ENCODE peak calls at places on chromosomes 7 and 10, in eight cellular contexts. W is iris pigment epithelial cell; Y is keratinocyte; X is anterior cingulate cortex; B is PC-3; P is RPMI7951; R is HS-5; Z is stimulated activated CD4-positive, alpha-beta T cell treated with anti-CD3 and anti-CD28 coated beads, Interleukin-2, amount 100 ng/mL, for 48 hours. V is an unnamed sample.

GRCh38 chr7:155649588-155649987 is 5.1 kb downstream of the RBM33 start:
- DNase-seq in P (no peak), Y (no peak), R (no peak), B (no peak), W (no peak), Z (no peak), X (no peak), V (no peak)

GRCh38 chr7:2603388-2603965 is 28.3 kb upstream of the TTYH3 start:
- DNase-seq in Z (no peak), Y (no peak), W (no peak), R (no peak), X (no peak), B (no peak), P (no peak), V (no peak)

GRCh38 chr7:45653209-45653907 is 79.2 kb downstream of the ADCY1 start:
- DNase-seq in Z (no peak), B (no peak), P (no peak), Y (no peak), R (no peak), X (no peak), W (no peak), V (no peak)

GRCh38 chr7:30901856-30902255 is 9.8 kb upstream of the AQP1 start:
- DNase-seq in X (no peak), W (no peak), Y (no peak), B (no peak), P (no peak), Z (no peak), R (no peak), V (no peak)

GRCh38 chr7:6546852-6547251 is 4.4 kb downstream of the GRID2IP start:
- DNase-seq in B (peak), R (no peak), Z (no peak), P (no peak), Y (no peak), W (no peak), X (no peak), V (no peak)

GRCh38 chr10:60827791-60828488 is 49.7 kb downstream of the CDK1 start:
- DNase-seq in B (peak), R (peak), Y (no peak), Z (no peak), P (peak), W (peak), X (no peak), V (no peak)

GRCh38 chr10:98368644-98369043 is 46.3 kb downstream of the PYROXD2 start:
- DNase-seq in W (no peak), Z (no peak), P (no peak), X (no peak), B (no peak), R (no peak), Y (no peak), V (no peak)

GRCh38 chr10:56469482-56469881 is 108.4 kb upstream of the ZWINT start:
- DNase-seq in X (no peak), B (no peak), Z (no peak), R (no peak), P (no peak), Y (no peak), W (no peak), V (no peak)

GRCh38 chr10:99775850-99776249 is 6.6 kb upstream of the ABCC2 start:
- DNase-seq in Y (peak), P (peak), Z (no peak), X (no peak), W (peak), B (peak), R (peak), V (no peak)

GRCh38 chr7:100022621-100023020 is 7.2 kb downstream of the ZKSCAN1 start:
- DNase-seq in B (peak), Y (no peak), W (no peak), X (no peak), P (no peak), R (no peak), Z (no peak), V (no peak)

GRCh38 chr7:121276276-121276675 is 52.5 kb upstream of the WNT16 start:
- DNase-seq in Z (no peak), Y (no peak), P (no peak), W (peak), B (no peak), X (no peak), R (no peak), V (no peak)

GRCh38 chr7:7257899-7258692 is 75.8 kb downstream of the C1GALT1 start:
- DNase-seq in X (no peak), B (peak), Z (no peak), R (no peak), P (no peak), Y (no peak), W (peak), V (no peak)

GRCh38 chr10:106175760-106176377 is 988.6 kb downstream of the SORCS1 start:
- DNase-seq in W (peak), R (peak), X (no peak), B (peak), Y (no peak), P (no peak), Z (no peak), V (no peak)

GRCh38 chr10:26269754-26270153 is 53.2 kb downstream of the GAD2 start:
- DNase-seq in B (peak), Y (no peak), R (peak), W (peak), Z (no peak), X (no peak), P (peak), V (no peak)

GRCh38 chr7:108515013-108515412 is 10.9 kb downstream of the PNPLA8 start:
- DNase-seq in Y (no peak), R (no peak), P (no peak), B (no peak), W (no peak), Z (no peak), X (no peak), V (no peak)

GRCh38 chr7:154855366-154855765 is 147.6 kb downstream of the PAXIP1 start:
- DNase-seq in B (no peak), Z (no peak), X (no peak), W (no peak), R (no peak), Y (no peak), P (no peak), V (no peak)

GRCh38 chr10:70232155-70232858 is 922 bp downstream of the PPA1 start:
- DNase-seq in B (peak), P (peak), R (no peak), W (peak), Y (no peak), X (no peak), Z (peak), V (peak)

GRCh38 chr7:138834583-138834982 is 36.6 kb upstream of the ATP6V0A4 start:
- DNase-seq in P (no peak), X (no peak), R (no peak), B (no peak), Y (no peak), W (no peak), Z (peak), V (no peak)

GRCh38 chr7:136652635-136653370 is 215.6 kb upstream of the CHRM2 start:
- DNase-seq in W (peak), R (no peak), X (no peak), B (no peak), Z (no peak), P (no peak), Y (no peak), V (no peak)

GRCh38 chr7:152760384-152761115 is 998 bp downstream of the ACTR3B start:
- DNase-seq in B (peak), W (no peak), R (no peak), Z (no peak), X (no peak), P (no peak), Y (no peak), V (no peak)

GRCh38 chr7:17989546-17989945 is 38.1 kb downstream of the PRPS1L1 start:
- DNase-seq in B (peak), Z (no peak), W (peak), X (no peak), P (peak), Y (no peak), R (no peak), V (no peak)

GRCh38 chr7:129779602-129780256 is 168.2 kb downstream of the NRF1 start:
- DNase-seq in P (no peak), R (no peak), Z (no peak), X (no peak), B (peak), W (no peak), Y (peak), V (no peak)

GRCh38 chr10:77873558-77874380 is 52.8 kb downstream of the DLG5 start:
- DNase-seq in Z (peak), B (peak), P (peak), R (peak), X (peak), W (peak), Y (peak), V (no peak)

GRCh38 chr10:12350925-12351324 is 1.6 kb downstream of the CAMK1D start:
- DNase-seq in B (no peak), R (no peak), Z (no peak), W (peak), X (no peak), Y (no peak), P (no peak), V (no peak)

GRCh38 chr7:42605381-42605780 is 306.5 kb downstream of the C7orf25 start:
- DNase-seq in P (peak), Z (no peak), X (no peak), R (no peak), B (no peak), W (no peak), Y (no peak), V (no peak)

GRCh38 chr10:72255977-72256729 is 17.6 kb upstream of the DDIT4 start:
- DNase-seq in X (no peak), P (no peak), Z (no peak), B (no peak), W (peak), Y (peak), R (no peak), V (peak)

GRCh38 chr10:42982886-42983594 is 93.8 kb upstream of the RET start:
- DNase-seq in R (no peak), Y (no peak), W (no peak), Z (no peak), P (no peak), X (no peak), B (no peak), V (no peak)

GRCh38 chr7:32586291-32587221 is 91.3 kb downstream of the AVL9 start:
- DNase-seq in B (peak), X (no peak), Z (no peak), Y (no peak), R (peak), W (peak), P (peak), V (no peak)

GRCh38 chr10:35635576-35635975 is 6.5 kb downstream of the FZD8 start:
- DNase-seq in R (no peak), Y (peak), X (no peak), Z (peak), P (peak), B (peak), W (peak), V (peak)

GRCh38 chr7:49791089-49791741 is 17.8 kb downstream of the VWC2 start:
- DNase-seq in B (peak), R (no peak), W (no peak), Z (no peak), P (peak), X (no peak), Y (no peak), V (peak)

GRCh38 chr10:62814901-62815372 is 1.2 kb downstream of the EGR2 start:
- DNase-seq in X (peak), B (no peak), Z (no peak), Y (no peak), R (no peak), W (no peak), P (peak), V (no peak)

GRCh38 chr7:36280840-36281812 is 108.5 kb upstream of the ANLN start:
- DNase-seq in B (peak), Y (no peak), P (peak), R (peak), Z (no peak), W (peak), X (peak), V (peak)

GRCh38 chr10:26216577-26216948 is at the start of gene GAD2:
- DNase-seq in W (no peak), P (no peak), Y (no peak), Z (no peak), X (no peak), R (no peak), B (no peak), V (no peak)

GRCh38 chr7:152050547-152050971 is 25.1 kb downstream of the GALNT11 start:
- DNase-seq in X (no peak), P (peak), W (peak), B (no peak), Y (no peak), Z (no peak), R (no peak), V (no peak)

GRCh38 chr10:112562803-112563663 is 116.0 kb downstream of the VTI1A start:
- DNase-seq in W (peak), R (no peak), Y (no peak), X (no peak), B (peak), Z (no peak), P (no peak), V (no peak)

GRCh38 chr10:97176226-97176625 is 9.5 kb downstream of the SLIT1 start:
- DNase-seq in R (no peak), Y (no peak), W (no peak), X (no peak), B (no peak), Z (no peak), P (no peak), V (no peak)

GRCh38 chr10:132690401-132690800 is 95.5 kb downstream of the NKX6-2 start:
- DNase-seq in Z (no peak), Y (no peak), B (no peak), R (no peak), X (no peak), P (no peak), W (no peak), V (no peak)

GRCh38 chr10:121165276-121165675 is 314.1 kb downstream of the WDR11 start:
- DNase-seq in B (peak), R (no peak), Z (no peak), P (peak), Y (peak), W (no peak), X (no peak), V (no peak)

V was measured in cerebellum.